ENCODE peak calls at places on chromosomes 1 and 21, in five cellular contexts. One of them, this sample, is unnamed.

GRCh38 chr21:35390013-35390776 is 341.1 kb upstream of the RUNX1 start:
- DNase-seq in cardiac muscle cell: no peak
- DNase-seq in SJSA1: no peak
- DNase-seq in substantia nigra: no peak
- DNase-seq in lung: no peak
- DNase-seq in this sample: no peak

GRCh38 chr1:152043870-152044269 is 7.1 kb upstream of the S100A11 start:
- DNase-seq in substantia nigra: no peak
- DNase-seq in cardiac muscle cell: no peak
- DNase-seq in lung: no peak
- DNase-seq in SJSA1: no peak
- DNase-seq in this sample: no peak

GRCh38 chr1:32538887-32539583 is at the start of gene ZBTB8A:
- DNase-seq in substantia nigra: peak
- DNase-seq in lung: peak
- DNase-seq in SJSA1: peak
- DNase-seq in cardiac muscle cell: peak
- DNase-seq in this sample: peak

GRCh38 chr1:99005142-99005491 is 456 bp upstream of the PLPPR5 start:
- DNase-seq in lung: no peak
- DNase-seq in SJSA1: no peak
- DNase-seq in cardiac muscle cell: peak
- DNase-seq in substantia nigra: no peak
- DNase-seq in this sample: no peak

GRCh38 chr1:207925210-207925609 is 14.3 kb upstream of the CD34 start:
- DNase-seq in substantia nigra: no peak
- DNase-seq in SJSA1: no peak
- DNase-seq in lung: no peak
- DNase-seq in cardiac muscle cell: peak
- DNase-seq in this sample: no peak

GRCh38 chr1:224563666-224564065 is 52.5 kb upstream of the CNIH3 start:
- DNase-seq in substantia nigra: no peak
- DNase-seq in SJSA1: no peak
- DNase-seq in cardiac muscle cell: no peak
- DNase-seq in lung: no peak
- DNase-seq in this sample: no peak

GRCh38 chr1:40633563-40634376 is 31.7 kb downstream of the RIMS3 start:
- DNase-seq in cardiac muscle cell: peak
- DNase-seq in SJSA1: no peak
- DNase-seq in substantia nigra: no peak
- DNase-seq in lung: no peak
- DNase-seq in this sample: peak

GRCh38 chr21:32474179-32475059 is 61.9 kb downstream of the EVA1C start:
- DNase-seq in lung: no peak
- DNase-seq in cardiac muscle cell: no peak
- DNase-seq in substantia nigra: no peak
- DNase-seq in SJSA1: no peak
- DNase-seq in this sample: no peak

GRCh38 chr1:220159026-220159425 is 65.1 kb downstream of the IARS2 start:
- DNase-seq in cardiac muscle cell: no peak
- DNase-seq in SJSA1: no peak
- DNase-seq in lung: no peak
- DNase-seq in substantia nigra: no peak
- DNase-seq in this sample: no peak

GRCh38 chr1:204438628-204439027 is 27.0 kb upstream of the PPP1R15B start:
- DNase-seq in cardiac muscle cell: no peak
- DNase-seq in lung: no peak
- DNase-seq in substantia nigra: no peak
- DNase-seq in SJSA1: peak
- DNase-seq in this sample: no peak

GRCh38 chr1:21511579-21512522 is 2.6 kb downstream of the ALPL start:
- DNase-seq in lung: peak
- DNase-seq in SJSA1: peak
- DNase-seq in substantia nigra: no peak
- DNase-seq in cardiac muscle cell: no peak
- DNase-seq in this sample: peak

GRCh38 chr21:19340954-19341353 is 937.4 kb upstream of the TMPRSS15 start:
- DNase-seq in cardiac muscle cell: no peak
- DNase-seq in substantia nigra: no peak
- DNase-seq in lung: no peak
- DNase-seq in SJSA1: no peak
- DNase-seq in this sample: no peak

GRCh38 chr1:68121536-68121935 is 71.1 kb upstream of the DIRAS3 start:
- DNase-seq in cardiac muscle cell: no peak
- DNase-seq in lung: no peak
- DNase-seq in substantia nigra: no peak
- DNase-seq in SJSA1: no peak
- DNase-seq in this sample: no peak

GRCh38 chr1:213423585-213423984 is 372.5 kb downstream of the RPS6KC1 start:
- DNase-seq in SJSA1: no peak
- DNase-seq in substantia nigra: no peak
- DNase-seq in lung: no peak
- DNase-seq in cardiac muscle cell: no peak
- DNase-seq in this sample: no peak

GRCh38 chr1:46134660-46135331 is 2.4 kb upstream of the PIK3R3 start:
- DNase-seq in SJSA1: no peak
- DNase-seq in lung: peak
- DNase-seq in substantia nigra: no peak
- DNase-seq in cardiac muscle cell: no peak
- DNase-seq in this sample: no peak

GRCh38 chr1:182614796-182615451 is 10.7 kb upstream of the RGS16 start:
- DNase-seq in SJSA1: peak
- DNase-seq in lung: peak
- DNase-seq in substantia nigra: peak
- DNase-seq in cardiac muscle cell: peak
- DNase-seq in this sample: peak

GRCh38 chr1:3031401-3032221 is 10.3 kb downstream of the ACTRT2 start:
- DNase-seq in SJSA1: no peak
- DNase-seq in lung: no peak
- DNase-seq in substantia nigra: peak
- DNase-seq in cardiac muscle cell: no peak
- DNase-seq in this sample: no peak

GRCh38 chr1:83901547-83902155 is 97.3 kb downstream of the TTLL7 start:
- DNase-seq in cardiac muscle cell: no peak
- DNase-seq in SJSA1: peak
- DNase-seq in substantia nigra: no peak
- DNase-seq in lung: peak
- DNase-seq in this sample: no peak

GRCh38 chr1:28642056-28642846 is 616 bp downstream of the TAF12 start:
- DNase-seq in lung: no peak
- DNase-seq in SJSA1: no peak
- DNase-seq in substantia nigra: no peak
- DNase-seq in cardiac muscle cell: peak
- DNase-seq in this sample: no peak

GRCh38 chr1:32894681-32895080 is 6.5 kb downstream of the TMEM54 start:
- DNase-seq in SJSA1: no peak
- DNase-seq in substantia nigra: no peak
- DNase-seq in lung: no peak
- DNase-seq in cardiac muscle cell: no peak
- DNase-seq in this sample: no peak

GRCh38 chr1:109482796-109483638 is 688 bp upstream of the ATXN7L2 start:
- DNase-seq in SJSA1: no peak
- DNase-seq in substantia nigra: peak
- DNase-seq in lung: no peak
- DNase-seq in cardiac muscle cell: peak
- DNase-seq in this sample: peak

GRCh38 chr1:202812176-202813026 is 1.6 kb downstream of the PCAT6 start:
- DNase-seq in substantia nigra: no peak
- DNase-seq in cardiac muscle cell: no peak
- DNase-seq in lung: no peak
- DNase-seq in SJSA1: no peak
- DNase-seq in this sample: no peak

GRCh38 chr21:21030311-21030710 is 32.1 kb downstream of the NCAM2 start:
- DNase-seq in substantia nigra: no peak
- DNase-seq in SJSA1: no peak
- DNase-seq in cardiac muscle cell: no peak
- DNase-seq in lung: no peak
- DNase-seq in this sample: no peak

GRCh38 chr1:192491804-192492554 is 83.6 kb upstream of the RGS1 start:
- DNase-seq in cardiac muscle cell: no peak
- DNase-seq in SJSA1: no peak
- DNase-seq in lung: no peak
- DNase-seq in substantia nigra: no peak
- DNase-seq in this sample: no peak

GRCh38 chr1:100511058-100511457 is 26.9 kb upstream of the GPR88 start:
- DNase-seq in substantia nigra: no peak
- DNase-seq in lung: no peak
- DNase-seq in cardiac muscle cell: no peak
- DNase-seq in SJSA1: no peak
- DNase-seq in this sample: no peak

GRCh38 chr1:154115180-154115579 is 39.7 kb downstream of the NUP210L start:
- DNase-seq in cardiac muscle cell: no peak
- DNase-seq in SJSA1: no peak
- DNase-seq in lung: no peak
- DNase-seq in substantia nigra: no peak
- DNase-seq in this sample: no peak

GRCh38 chr1:185681034-185681633 is 53.1 kb upstream of the HMCN1 start:
- DNase-seq in lung: no peak
- DNase-seq in SJSA1: peak
- DNase-seq in cardiac muscle cell: peak
- DNase-seq in substantia nigra: no peak
- DNase-seq in this sample: no peak

GRCh38 chr1:222252788-222253187 is 295.1 kb downstream of the HHIPL2 start:
- DNase-seq in cardiac muscle cell: no peak
- DNase-seq in SJSA1: no peak
- DNase-seq in substantia nigra: no peak
- DNase-seq in lung: no peak
- DNase-seq in this sample: no peak

GRCh38 chr1:181643631-181644030 is 160.3 kb downstream of the CACNA1E start:
- DNase-seq in cardiac muscle cell: no peak
- DNase-seq in lung: no peak
- DNase-seq in SJSA1: no peak
- DNase-seq in substantia nigra: no peak
- DNase-seq in this sample: no peak

GRCh38 chr1:1243261-1243660 is 3.3 kb downstream of the C1QTNF12 start:
- DNase-seq in lung: no peak
- DNase-seq in SJSA1: no peak
- DNase-seq in cardiac muscle cell: no peak
- DNase-seq in substantia nigra: no peak
- DNase-seq in this sample: no peak

GRCh38 chr21:41753001-41753725 is 13.7 kb downstream of the RIPK4 start:
- DNase-seq in substantia nigra: no peak
- DNase-seq in lung: no peak
- DNase-seq in SJSA1: no peak
- DNase-seq in cardiac muscle cell: no peak
- DNase-seq in this sample: no peak

GRCh38 chr1:230072866-230073265 is 5.8 kb downstream of the GALNT2 start:
- DNase-seq in lung: no peak
- DNase-seq in cardiac muscle cell: no peak
- DNase-seq in SJSA1: no peak
- DNase-seq in substantia nigra: no peak
- DNase-seq in this sample: no peak

GRCh38 chr1:31505884-31506497 is 70.3 kb upstream of the TINAGL1 start:
- DNase-seq in cardiac muscle cell: no peak
- DNase-seq in lung: no peak
- DNase-seq in SJSA1: peak
- DNase-seq in substantia nigra: no peak
- DNase-seq in this sample: no peak

GRCh38 chr1:208158640-208159541 is 85.3 kb downstream of the PLXNA2 start:
- DNase-seq in SJSA1: no peak
- DNase-seq in substantia nigra: no peak
- DNase-seq in cardiac muscle cell: no peak
- DNase-seq in lung: no peak
- DNase-seq in this sample: no peak

GRCh38 chr1:31788138-31788824 is 24.1 kb upstream of the ADGRB2 start:
- DNase-seq in cardiac muscle cell: peak
- DNase-seq in substantia nigra: peak
- DNase-seq in SJSA1: peak
- DNase-seq in lung: peak
- DNase-seq in this sample: peak

GRCh38 chr1:10667815-10668214 is 128.6 kb downstream of the CASZ1 start:
- DNase-seq in SJSA1: no peak
- DNase-seq in cardiac muscle cell: no peak
- DNase-seq in substantia nigra: no peak
- DNase-seq in lung: no peak
- DNase-seq in this sample: no peak
- H3K27ac ChIP-seq in SJSA1: no peak
- H3K27ac ChIP-seq in cardiac muscle cell: peak
- H3K27ac ChIP-seq in substantia nigra: no peak
- H3K27ac ChIP-seq in lung: peak
- H3K27ac ChIP-seq in this sample: no peak

GRCh38 chr21:38140192-38140905 is 116.4 kb upstream of the KCNJ15 start:
- DNase-seq in substantia nigra: peak
- DNase-seq in cardiac muscle cell: no peak
- DNase-seq in lung: peak
- DNase-seq in SJSA1: no peak
- DNase-seq in this sample: no peak
- H3K27ac ChIP-seq in substantia nigra: no peak
- H3K27ac ChIP-seq in cardiac muscle cell: no peak
- H3K27ac ChIP-seq in lung: no peak
- H3K27ac ChIP-seq in SJSA1: no peak
- H3K27ac ChIP-seq in this sample: no peak

GRCh38 chr1:206705187-206705586 is 20.5 kb downstream of the MAPKAPK2 start:
- DNase-seq in lung: no peak
- DNase-seq in SJSA1: no peak
- DNase-seq in cardiac muscle cell: no peak
- DNase-seq in substantia nigra: peak
- DNase-seq in this sample: no peak

GRCh38 chr1:206706298-206706791 is 21.6 kb downstream of the MAPKAPK2 start:
- DNase-seq in substantia nigra: no peak
- DNase-seq in cardiac muscle cell: no peak
- DNase-seq in SJSA1: peak
- DNase-seq in lung: no peak
- DNase-seq in this sample: peak

GRCh38 chr1:206704239-206704638 is 19.5 kb downstream of the MAPKAPK2 start:
- DNase-seq in SJSA1: no peak
- DNase-seq in substantia nigra: no peak
- DNase-seq in cardiac muscle cell: no peak
- DNase-seq in lung: no peak
- DNase-seq in this sample: no peak

GRCh38 chr1:206706806-206707205 is 22.1 kb downstream of the MAPKAPK2 start:
- DNase-seq in substantia nigra: no peak
- DNase-seq in SJSA1: no peak
- DNase-seq in lung: no peak
- DNase-seq in cardiac muscle cell: no peak
- DNase-seq in this sample: no peak

GRCh38 chr1:206705744-206706297 is 21.1 kb downstream of the MAPKAPK2 start:
- DNase-seq in cardiac muscle cell: no peak
- DNase-seq in SJSA1: no peak
- DNase-seq in lung: no peak
- DNase-seq in substantia nigra: no peak
- DNase-seq in this sample: no peak
- H3K27ac ChIP-seq in cardiac muscle cell: peak
- H3K27ac ChIP-seq in SJSA1: peak
- H3K27ac ChIP-seq in lung: peak
- H3K27ac ChIP-seq in substantia nigra: no peak
- H3K27ac ChIP-seq in this sample: no peak

DNA sequence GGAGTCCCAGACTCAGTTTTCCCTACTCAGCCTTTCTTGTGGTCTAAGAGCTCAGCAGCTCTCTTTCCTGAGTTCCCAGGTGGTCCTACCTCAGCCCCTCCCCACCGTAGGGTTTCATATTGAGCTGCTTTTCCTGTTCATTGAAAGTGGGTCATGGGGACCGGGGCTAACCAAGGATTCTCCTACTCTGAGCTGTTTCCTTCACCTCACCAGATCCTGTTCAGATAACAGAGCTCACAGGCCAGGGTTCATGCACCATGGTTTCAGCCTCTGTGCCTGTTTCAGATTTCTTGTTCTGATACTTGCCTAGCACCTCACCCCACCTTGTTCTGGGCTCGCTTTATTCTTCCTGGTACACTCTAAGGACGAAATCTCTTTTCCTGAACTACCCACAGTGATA is 8.5 kb downstream of the UBQLN4 start:
- DNase-seq in substantia nigra: no peak
- DNase-seq in SJSA1: no peak
- DNase-seq in lung: no peak
- DNase-seq in cardiac muscle cell: no peak
- DNase-seq in this sample: no peak
- H3K27ac ChIP-seq in substantia nigra: no peak
- H3K27ac ChIP-seq in SJSA1: no peak
- H3K27ac ChIP-seq in lung: no peak
- H3K27ac ChIP-seq in cardiac muscle cell: no peak
- H3K27ac ChIP-seq in this sample: no peak